ENCODE peak calls at places on chromosomes 1 and 21, in five cellular contexts. C is GM06990; E is left lung; Z is CD8-positive, alpha-beta T cell; K is uterus. J is an unnamed sample.

GRCh38 chr1:234609528-234610042 is 393 bp downstream of the IRF2BP2 start:
- DNase-seq in C (no peak), E (no peak), Z (no peak), K (no peak), J (no peak)

GRCh38 chr1:205983925-205984725 is 19.1 kb downstream of the RAB7B start:
- DNase-seq in C (no peak), E (peak; percentile 63), Z (no peak), K (peak; percentile 52), J (no peak)

GRCh38 chr1:91014475-91014874 is 7.4 kb downstream of the ZNF644 start:
- DNase-seq in C (no peak), E (no peak), Z (no peak), K (no peak), J (no peak)

GRCh38 chr1:1619917-1620361 is 4.6 kb downstream of the MIB2 start:
- DNase-seq in C (no peak), E (no peak), Z (no peak), K (no peak), J (no peak)

GRCh38 chr1:96492236-96492635 is 229.3 kb upstream of the PTBP2 start:
- DNase-seq in C (no peak), E (no peak), Z (no peak), K (no peak), J (no peak)

GRCh38 chr1:174028495-174028894 is 6.3 kb upstream of the RC3H1 start:
- DNase-seq in C (no peak), E (no peak), Z (no peak), K (no peak), J (no peak)

GRCh38 chr21:17461014-17461413 is 51.8 kb upstream of the CXADR start:
- DNase-seq in C (no peak), E (peak; percentile 57), Z (no peak), K (peak; percentile 74), J (no peak)

GRCh38 chr1:6674796-6675195 is 26.8 kb downstream of the DNAJC11 start:
- DNase-seq in C (no peak), E (no peak), Z (no peak), K (no peak), J (no peak)

GRCh38 chr1:16158025-16158424 is 2.2 kb upstream of the EPHA2 start:
- DNase-seq in C (no peak), E (no peak), Z (no peak), K (no peak), J (no peak)

GRCh38 chr1:27372808-27373690 is 1.6 kb downstream of the FCN3 start:
- DNase-seq in C (no peak), E (no peak), Z (no peak), K (no peak), J (no peak)

GRCh38 chr1:198909973-198910372 is 271.1 kb downstream of the PTPRC start:
- DNase-seq in C (no peak), E (no peak), Z (no peak), K (no peak), J (no peak)

GRCh38 chr1:36755313-36756230 is 272.9 kb upstream of the CSF3R start:
- DNase-seq in C (no peak), E (no peak), Z (no peak), K (no peak), J (no peak)

GRCh38 chr1:29709711-29710169 is 473.4 kb downstream of the PTPRU start:
- DNase-seq in C (no peak), E (no peak), Z (no peak), K (no peak), J (no peak)

GRCh38 chr1:246284021-246284420 is 223.1 kb downstream of the SMYD3 start:
- DNase-seq in C (no peak), E (no peak), Z (no peak), K (no peak), J (no peak)

GRCh38 chr1:199687321-199687720 is 340.2 kb upstream of the NR5A2 start:
- DNase-seq in C (no peak), E (no peak), Z (no peak), K (no peak), J (no peak)

GRCh38 chr1:8831329-8831728 is 13.9 kb upstream of the RERE start:
- DNase-seq in C (no peak), E (peak; percentile 2), Z (no peak), K (no peak), J (no peak)

GRCh38 chr1:16167331-16168143 is 11.7 kb upstream of the EPHA2 start:
- DNase-seq in C (peak; percentile 67), E (no peak), Z (peak; percentile 32), K (peak; percentile 72), J (peak; percentile 84)

GRCh38 chr1:185291647-185292046 is 25.4 kb downstream of the IVNS1ABP start:
- DNase-seq in C (no peak), E (no peak), Z (no peak), K (no peak), J (no peak)

GRCh38 chr1:29647581-29647980 is 411.3 kb downstream of the PTPRU start:
- DNase-seq in C (no peak), E (no peak), Z (no peak), K (no peak), J (no peak)

GRCh38 chr1:15994590-15995351 is 9.3 kb upstream of the SRARP start:
- DNase-seq in C (no peak), E (peak; percentile 56), Z (no peak), K (peak; percentile 70), J (no peak)

GRCh38 chr1:61851849-61852692 is 109.8 kb downstream of the PATJ start:
- DNase-seq in C (no peak), E (no peak), Z (no peak), K (no peak), J (no peak)

GRCh38 chr21:35980821-35981220 is 79.5 kb downstream of the SETD4 start:
- DNase-seq in C (no peak), E (no peak), Z (no peak), K (no peak), J (no peak)

GRCh38 chr1:83516369-83516768 is 482.6 kb downstream of the TTLL7 start:
- DNase-seq in C (no peak), E (no peak), Z (no peak), K (no peak), J (no peak)

DNA sequence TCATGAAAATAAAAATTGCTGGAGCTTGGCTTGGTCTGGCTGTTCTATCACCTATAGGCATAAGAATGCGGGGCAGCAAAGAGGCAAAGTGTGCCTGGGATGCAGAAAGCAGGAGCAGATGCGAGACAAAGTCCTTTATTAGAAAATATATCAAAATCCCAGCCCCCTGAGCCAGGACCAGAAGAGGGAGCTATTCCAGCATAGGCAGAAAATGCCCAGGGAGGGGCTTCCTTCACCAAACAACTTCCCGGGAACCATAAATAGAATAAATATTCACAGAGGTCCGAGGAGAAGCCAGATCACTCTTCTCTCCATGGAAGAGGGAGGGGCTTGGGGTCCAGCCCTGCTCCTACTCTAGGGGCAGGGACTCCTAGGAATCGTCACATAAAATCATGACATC is 5.0 kb downstream of the PPOX start:
- DNase-seq in C (no peak), E (no peak), Z (no peak), K (no peak), J (no peak)
- TF ChIP-seq CTCF in C (no peak), E (no peak), Z (no peak), K (no peak), J (no peak)

GRCh38 chr1:189880135-189880534 is 597.5 kb downstream of the BRINP3 start:
- DNase-seq in C (no peak), E (no peak), Z (no peak), K (no peak), J (no peak)

DNA sequence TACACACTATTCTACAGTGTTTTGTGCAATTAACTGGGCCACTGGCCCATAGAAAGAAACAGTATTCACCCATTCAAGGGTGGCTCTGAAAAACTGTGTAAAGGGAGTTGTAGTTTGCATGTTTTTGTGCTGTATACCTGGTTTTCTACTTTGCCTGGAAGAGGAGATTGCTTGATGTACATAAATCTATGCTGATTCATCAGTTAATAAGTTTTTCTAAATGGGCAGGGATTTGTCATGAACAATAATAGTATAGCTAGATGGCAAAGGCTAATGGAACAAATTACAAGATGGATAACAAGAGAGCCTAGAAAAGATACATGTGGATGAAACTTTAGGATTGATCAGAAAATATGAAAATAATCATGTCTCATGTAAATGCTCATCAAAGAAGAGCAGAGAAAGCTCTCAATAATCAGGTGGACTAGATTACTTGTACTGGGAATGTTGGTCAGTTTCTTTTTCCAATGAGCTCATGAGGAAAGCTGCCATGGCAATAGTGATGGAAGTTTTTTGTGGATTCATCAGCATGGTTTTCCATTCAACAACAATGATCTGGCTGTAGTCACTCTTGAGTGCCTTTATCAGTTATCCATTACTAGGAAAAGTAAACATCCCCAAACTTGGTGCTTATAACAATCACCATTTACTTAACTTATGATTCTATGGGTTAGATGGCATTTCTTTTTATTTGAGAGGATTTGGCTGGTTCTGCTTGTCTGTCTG is 602.8 kb downstream of the BRINP3 start:
- DNase-seq in C (no peak), E (no peak), Z (no peak), K (no peak), J (no peak)
- TF ChIP-seq CTCF in C (no peak), E (no peak), Z (no peak), K (no peak), J (no peak)

GRCh38 chr1:212311836-212312497 is 26.8 kb downstream of the PPP2R5A start:
- DNase-seq in C (no peak), E (no peak), Z (no peak), K (no peak), J (no peak)

GRCh38 chr1:212315184-212315583 is 30.0 kb downstream of the PPP2R5A start:
- DNase-seq in C (no peak), E (no peak), Z (no peak), K (no peak), J (no peak)

GRCh38 chr1:212313616-212314015 is 28.4 kb downstream of the PPP2R5A start:
- DNase-seq in C (no peak), E (no peak), Z (no peak), K (no peak), J (no peak)

GRCh38 chr1:212317916-212318315 is 32.7 kb downstream of the PPP2R5A start:
- DNase-seq in C (no peak), E (no peak), Z (no peak), K (no peak), J (no peak)

DNA sequence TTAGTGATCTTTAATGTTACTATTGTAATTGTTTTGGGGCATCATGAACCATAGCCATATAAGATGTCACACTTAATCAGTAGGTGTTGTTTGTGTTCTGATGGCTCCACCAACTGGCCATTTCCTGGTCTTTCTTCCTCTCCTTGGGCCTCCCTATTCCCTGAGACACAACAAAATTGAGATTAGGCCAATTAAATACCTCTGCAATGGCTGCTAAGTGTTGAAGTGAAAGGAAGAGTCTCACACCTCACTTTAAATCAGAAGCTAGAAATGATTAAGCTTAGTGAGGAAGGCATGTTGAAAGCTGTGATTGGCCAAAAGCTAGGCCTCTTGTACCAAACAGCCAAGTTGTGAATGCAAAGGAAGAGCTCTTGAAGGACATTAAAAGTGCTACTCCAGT is 30.7 kb downstream of the PPP2R5A start:
- DNase-seq in C (no peak), E (no peak), Z (no peak), K (no peak), J (no peak)
- TF ChIP-seq CTCF in C (peak; percentile 19), E (no peak), Z (no peak), K (peak; percentile 3), J (no peak)

GRCh38 chr1:203196371-203196770 is 9.9 kb upstream of the CHI3L1 start:
- DNase-seq in C (no peak), E (no peak), Z (no peak), K (no peak), J (no peak)
- TF ChIP-seq CTCF in C (no peak), E (no peak), Z (no peak), K (no peak), J (peak; percentile 24)